ENCODE peak calls at places on chromosomes 12 and 14, in five cellular contexts. V is endothelial cell of umbilical vein, N is neural progenitor cell, C is IMR-90, B is SK-N-SH. T is an unnamed sample.

GRCh38 chr14:106286697-106287290 is 760.4 kb downstream of the TMEM121 start:
- DNase-seq in V (no peak), N (no peak), C (no peak), B (peak; percentile 73), T (no peak)

GRCh38 chr12:50734409-50735263 is 29.3 kb upstream of the ATF1 start:
- DNase-seq in V (peak; percentile 39), N (peak; percentile 60), C (peak; percentile 33), B (peak; percentile 63), T (peak; percentile 68)

GRCh38 chr14:25056688-25057078 is 6.7 kb upstream of the STXBP6 start:
- DNase-seq in V (no peak), N (no peak), C (peak; percentile 66), B (no peak), T (no peak)

GRCh38 chr12:28603801-28604200 is 413.5 kb downstream of the CCDC91 start:
- DNase-seq in V (no peak), N (no peak), C (no peak), B (no peak), T (no peak)

GRCh38 chr12:25194722-25195055 is 271 bp downstream of the DNAI7 start:
- DNase-seq in V (no peak), N (no peak), C (no peak), B (no peak), T (no peak)

GRCh38 chr14:77989441-77989891 is 180.7 kb upstream of the NRXN3 start:
- DNase-seq in V (no peak), N (peak; percentile 25), C (no peak), B (no peak), T (no peak)

GRCh38 chr12:78290606-78291345 is 460.1 kb downstream of the NAV3 start:
- DNase-seq in V (no peak), N (no peak), C (peak; percentile 84), B (no peak), T (peak; percentile 93)

GRCh38 chr14:94340533-94340932 is 17.4 kb upstream of the SERPINA6 start:
- DNase-seq in V (no peak), N (no peak), C (no peak), B (no peak), T (no peak)

GRCh38 chr14:99548285-99548684 is 55.7 kb downstream of the CCDC85C start:
- DNase-seq in V (no peak), N (no peak), C (no peak), B (no peak), T (no peak)

GRCh38 chr12:67545298-67545697 is 103.2 kb upstream of the DYRK2 start:
- DNase-seq in V (no peak), N (no peak), C (no peak), B (peak; percentile 43), T (no peak)

GRCh38 chr12:78157199-78157598 is 326.5 kb downstream of the NAV3 start:
- DNase-seq in V (no peak), N (no peak), C (no peak), B (no peak), T (no peak)

GRCh38 chr12:120980800-120981368 is 2.5 kb downstream of the HNF1A start:
- DNase-seq in V (no peak), N (no peak), C (no peak), B (no peak), T (no peak)

GRCh38 chr12:55847603-55848329 is 5.0 kb upstream of the MMP19 start:
- DNase-seq in V (peak; percentile 94), N (no peak), C (peak; percentile 100), B (peak; percentile 89), T (peak; percentile 99)

GRCh38 chr12:42097971-42098370 is 46.7 kb downstream of the GXYLT1 start:
- DNase-seq in V (peak; percentile 77), N (no peak), C (no peak), B (no peak), T (no peak)

GRCh38 chr14:32950584-32950983 is 11.9 kb downstream of the NPAS3 start:
- DNase-seq in V (no peak), N (no peak), C (no peak), B (no peak), T (no peak)

GRCh38 chr12:26845057-26845666 is 12.2 kb upstream of the ITPR2 start:
- DNase-seq in V (peak; percentile 65), N (peak; percentile 59), C (peak; percentile 34), B (peak; percentile 50), T (peak; percentile 83)

GRCh38 chr12:122374707-122375106 is 47.8 kb downstream of the CLIP1 start:
- DNase-seq in V (no peak), N (no peak), C (no peak), B (no peak), T (no peak)

GRCh38 chr12:76637807-76638206 is 78.2 kb upstream of the OSBPL8 start:
- DNase-seq in V (no peak), N (no peak), C (peak; percentile 76), B (no peak), T (peak; percentile 35)

GRCh38 chr12:1054103-1054838 is 63.2 kb downstream of the ERC1 start:
- DNase-seq in V (no peak), N (peak; percentile 44), C (no peak), B (peak; percentile 67), T (peak; percentile 24)

GRCh38 chr14:76306131-76306530 is 69.8 kb upstream of the ESRRB start:
- DNase-seq in V (no peak), N (no peak), C (no peak), B (no peak), T (no peak)

GRCh38 chr12:19885092-19885813 is 446.0 kb downstream of the AEBP2 start:
- DNase-seq in V (no peak), N (no peak), C (peak; percentile 54), B (no peak), T (no peak)

GRCh38 chr12:879641-880040 is 69.9 kb downstream of the RAD52 start:
- DNase-seq in V (no peak), N (no peak), C (peak; percentile 86), B (no peak), T (no peak)

GRCh38 chr12:113056381-113056630 is 224 bp upstream of the DTX1 start:
- DNase-seq in V (no peak), N (no peak), C (no peak), B (no peak), T (no peak)

GRCh38 chr12:78009031-78009430 is 178.3 kb downstream of the NAV3 start:
- DNase-seq in V (no peak), N (no peak), C (no peak), B (no peak), T (no peak)

GRCh38 chr12:42539696-42540095 is 49.9 kb downstream of the PRICKLE1 start:
- DNase-seq in V (no peak), N (no peak), C (no peak), B (no peak), T (peak; percentile 68)

GRCh38 chr14:22888662-22889061 is 5.6 kb downstream of the REM2 start:
- DNase-seq in V (no peak), N (no peak), C (no peak), B (no peak), T (no peak)

GRCh38 chr14:22886500-22887259 is 3.7 kb downstream of the REM2 start:
- DNase-seq in V (peak; percentile 24), N (peak; percentile 89), C (peak; percentile 13), B (peak; percentile 93), T (peak; percentile 80)

GRCh38 chr14:22885975-22886374 is 3.0 kb downstream of the REM2 start:
- DNase-seq in V (no peak), N (no peak), C (no peak), B (no peak), T (no peak)

GRCh38 chr14:22887990-22888378 is 5.0 kb downstream of the REM2 start:
- DNase-seq in V (no peak), N (no peak), C (no peak), B (no peak), T (no peak)

DNA sequence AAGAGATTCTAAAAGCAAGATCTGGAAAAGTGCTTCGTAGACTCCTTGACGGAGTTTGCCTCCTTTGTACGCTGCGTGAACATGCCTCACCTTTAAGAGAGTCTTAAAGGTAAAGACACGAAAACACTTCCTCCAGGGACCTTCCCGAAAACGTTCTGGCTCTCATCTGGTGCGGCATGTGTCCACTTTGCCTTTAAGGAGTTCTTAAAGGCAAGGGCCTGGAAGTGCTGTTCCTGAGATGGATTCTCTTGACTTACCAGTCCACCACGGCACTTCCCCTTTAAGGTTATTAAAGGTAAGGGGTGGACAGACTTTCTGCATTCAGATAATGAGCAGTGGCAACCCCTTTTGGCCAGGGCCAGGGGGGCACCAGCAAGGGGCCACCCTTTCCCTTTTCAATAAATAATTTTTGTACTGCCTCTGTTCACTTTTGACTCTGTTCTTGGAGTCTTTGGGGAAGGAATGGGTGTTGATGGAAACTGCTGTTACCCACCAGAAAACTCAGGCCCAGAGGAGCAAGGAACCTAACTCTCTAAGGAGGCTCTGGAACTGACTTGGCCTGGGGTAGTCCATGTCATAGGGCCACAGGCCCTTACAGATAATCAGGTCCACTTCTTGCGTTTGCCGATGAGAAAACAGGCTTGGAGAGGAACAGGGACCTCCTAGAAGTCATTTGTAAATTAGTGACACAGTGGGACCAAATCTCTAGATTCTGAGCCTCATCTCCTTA is 4.4 kb downstream of the REM2 start:
- DNase-seq in V (no peak), N (peak; percentile 89), C (peak; percentile 75), B (peak; percentile 81), T (peak; percentile 55)
- H3K9ac ChIP-seq in V (no peak overlapping the region), N (no peak overlapping the region), C (peak overlapping the region; percentile 41), B (peak overlapping the region; percentile 82), T (peak overlapping the region; percentile 70)

DNA sequence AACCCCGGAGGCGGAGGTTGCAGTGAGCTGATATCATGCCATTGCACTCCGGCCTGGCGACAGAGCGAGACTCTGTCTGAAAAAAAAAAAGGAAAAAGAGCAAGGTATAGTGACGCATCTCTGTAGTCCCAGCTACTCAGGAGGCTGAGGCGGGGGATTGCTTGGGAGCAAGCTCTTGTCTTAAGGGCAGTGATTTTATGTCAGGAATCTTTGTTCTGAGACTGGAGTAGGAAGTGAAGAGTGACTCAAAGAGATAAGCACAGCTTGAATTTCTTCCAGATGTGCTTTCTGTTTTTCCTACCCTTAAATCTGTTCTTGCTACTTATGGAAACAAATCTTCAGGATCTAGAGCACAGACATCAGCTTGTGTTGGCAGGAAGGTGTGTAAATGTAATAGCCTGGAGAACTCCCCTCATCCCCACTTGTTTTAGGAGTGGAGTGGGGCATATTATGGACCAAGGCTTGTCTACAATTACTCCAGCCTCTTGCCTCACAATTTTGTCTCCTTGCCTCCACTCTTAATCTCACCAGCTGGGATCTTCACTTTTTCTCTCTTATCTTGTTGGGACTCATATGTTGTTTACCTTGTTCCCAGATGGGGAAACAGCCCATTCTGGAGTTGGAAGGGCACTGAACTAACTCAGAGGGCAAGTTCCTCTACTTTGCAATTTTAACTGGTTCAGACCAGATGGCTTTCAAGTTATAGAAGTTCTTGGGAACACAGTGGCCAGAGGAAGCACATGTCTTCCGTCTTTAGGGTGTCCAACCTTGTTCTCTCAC is 7.5 kb downstream of the TMED2 start:
- DNase-seq in V (peak; percentile 43), N (no peak), C (peak; percentile 91), B (no peak), T (peak; percentile 43)
- H3K36me3 ChIP-seq in V (peaks cover 23% of the 10 kb centered on the region), N (peaks cover 29% of the 10 kb centered on the region), C (peaks cover 46% of the 10 kb centered on the region), B (peaks cover 80% of the 10 kb centered on the region), T (peaks cover 85% of the 10 kb centered on the region)

GRCh38 chr12:53754633-53755261 is 3.0 kb upstream of the CISTR start:
- DNase-seq in V (no peak), N (no peak), C (peak; percentile 52), B (no peak), T (peak; percentile 54)
- H3K9ac ChIP-seq in V (no peak overlapping the region), N (no peak overlapping the region), C (no peak overlapping the region), B (no peak overlapping the region), T (no peak overlapping the region)

DNA sequence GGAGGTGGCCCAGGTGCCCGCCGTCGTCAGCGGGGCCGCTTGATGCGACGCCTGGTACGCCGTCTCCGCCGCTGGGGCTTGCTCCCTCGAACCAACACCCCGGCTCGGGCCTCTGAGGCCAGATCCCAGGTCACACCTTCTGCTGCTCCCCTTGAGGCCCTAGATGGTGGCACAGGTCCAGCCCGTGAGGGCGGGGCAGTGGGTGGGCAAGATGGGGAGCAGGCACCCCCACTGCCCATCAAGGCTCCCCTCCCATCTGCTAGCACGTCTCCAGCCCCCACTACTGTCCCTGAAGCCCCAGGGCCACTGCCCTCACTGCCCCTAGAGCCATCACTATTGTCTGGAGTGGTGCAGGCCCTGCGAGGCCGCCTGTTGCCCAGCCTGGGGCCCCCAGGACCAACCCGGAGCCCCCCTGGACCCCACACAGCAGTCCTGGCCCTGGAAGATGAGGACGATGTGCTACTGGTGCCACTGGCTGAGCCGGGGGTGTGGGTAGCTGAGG is 5.5 kb downstream of the LRP10 start:
- DNase-seq in V (no peak), N (no peak), C (no peak), B (no peak), T (no peak)
- H3K36me3 ChIP-seq in V (peaks cover 13% of the 10 kb centered on the region), N (no peaks in the 10 kb centered on the region), C (peaks cover 52% of the 10 kb centered on the region), B (peaks cover 32% of the 10 kb centered on the region), T (peaks cover 55% of the 10 kb centered on the region)

T was measured in adipocyte.